ENCODE peak calls at places on chromosomes 6 and 20, in nine cellular contexts. W is iris pigment epithelial cell, G is body of pancreas, I is IMR-90, J is GM19239, Z is myocyte, Y is ACHN, F is fibroblast of the aortic adventitia, Q is vagina. A is an unnamed sample.
A peak's percentile ranks its signal among the peaks of the same experiment; 100 is the strongest.

GRCh38 chr6:158801655-158802294 is 17.4 kb downstream of the EZR start:
- DNase-seq in Q (no peak), J (no peak), Y (no peak), G (peak; percentile 79), W (no peak), Z (peak; percentile 95), F (no peak), I (no peak), A (peak; percentile 86)

GRCh38 chr20:1465470-1466210 is 1.0 kb downstream of the NSFL1C start:
- DNase-seq in J (no peak), F (peak; percentile 21), I (peak; percentile 5), G (no peak), Y (no peak), W (no peak), Q (peak; percentile 3), Z (no peak), A (no peak)

GRCh38 chr6:56571605-56572004 is 71.1 kb downstream of the DST start:
- DNase-seq in Q (no peak), I (no peak), G (no peak), W (no peak), J (no peak), F (no peak), Z (no peak), Y (no peak), A (no peak)

GRCh38 chr6:112592159-112592558 is 245.0 kb downstream of the RFPL4B start:
- DNase-seq in J (no peak), Q (no peak), I (peak; percentile 26), F (peak; percentile 42), G (no peak), Y (no peak), Z (no peak), W (no peak), A (no peak)

GRCh38 chr6:118371955-118372354 is 176.1 kb upstream of the PLN start:
- DNase-seq in W (no peak), J (no peak), Q (no peak), F (no peak), I (no peak), G (no peak), Z (peak; percentile 25), Y (no peak), A (peak; percentile 18)

GRCh38 chr6:71351190-71351589 is 62.6 kb downstream of the OGFRL1 start:
- DNase-seq in Z (no peak), F (no peak), I (no peak), Y (no peak), J (no peak), Q (no peak), W (no peak), G (no peak), A (no peak)

GRCh38 chr6:154154389-154154967 is 115.4 kb downstream of the OPRM1 start:
- DNase-seq in W (peak; percentile 67), Q (no peak), Y (peak; percentile 54), G (peak; percentile 73), Z (peak; percentile 67), I (peak; percentile 80), F (peak; percentile 87), J (no peak), A (peak; percentile 52)

GRCh38 chr6:119201486-119201885 is 123.0 kb upstream of the FAM184A start:
- DNase-seq in Z (no peak), I (no peak), W (no peak), F (no peak), Q (no peak), J (no peak), Y (no peak), G (no peak), A (no peak)

GRCh38 chr6:21595265-21595950 is 1.9 kb downstream of the SOX4 start:
- DNase-seq in F (peak; percentile 32), J (no peak), I (no peak), G (peak; percentile 69), Z (peak; percentile 22), Q (no peak), Y (peak; percentile 19), W (peak; percentile 37), A (peak; percentile 20)

GRCh38 chr6:162443101-162443500 is 284.5 kb downstream of the PRKN start:
- DNase-seq in I (no peak), W (peak; percentile 0), Q (no peak), Y (peak; percentile 9), F (no peak), Z (no peak), J (no peak), G (peak; percentile 88), A (no peak)

GRCh38 chr6:75204959-75205775 is 686 bp downstream of the COL12A1 start:
- DNase-seq in W (peak; percentile 87), G (no peak), Y (peak; percentile 72), Z (peak; percentile 65), I (peak; percentile 82), F (peak; percentile 85), J (no peak), Q (no peak), A (peak; percentile 58)

GRCh38 chr6:47111685-47112084 is 69.6 kb upstream of the ADGRF1 start:
- DNase-seq in I (peak; percentile 60), Z (no peak), Y (peak; percentile 20), W (peak; percentile 68), F (no peak), J (no peak), G (no peak), Q (no peak), A (peak; percentile 28)

GRCh38 chr20:49750611-49751396 is 37.1 kb upstream of the B4GALT5 start:
- DNase-seq in W (no peak), F (no peak), Y (no peak), G (peak; percentile 7), I (no peak), Z (peak; percentile 79), Q (no peak), J (peak; percentile 61), A (no peak)

GRCh38 chr6:9516207-9516606 is 898.7 kb downstream of the TFAP2A start:
- DNase-seq in Y (peak; percentile 90), Q (no peak), J (no peak), F (peak; percentile 72), Z (peak; percentile 94), W (peak; percentile 80), I (peak; percentile 83), G (no peak), A (peak; percentile 91)

GRCh38 chr6:160960067-160960466 is 31.5 kb upstream of the MAP3K4 start:
- DNase-seq in Z (no peak), W (no peak), G (no peak), I (no peak), Q (no peak), F (no peak), J (no peak), Y (no peak), A (no peak)

GRCh38 chr20:36676701-36677421 is 30.9 kb upstream of the SLA2 start:
- DNase-seq in W (no peak), F (no peak), I (no peak), J (no peak), Y (peak; percentile 2), Z (no peak), Q (no peak), G (no peak), A (no peak)

GRCh38 chr20:5848711-5849505 is 98.7 kb downstream of the SHLD1 start:
- DNase-seq in Y (peak; percentile 36), Z (peak; percentile 94), Q (no peak), G (no peak), W (peak; percentile 67), F (peak; percentile 66), J (no peak), I (peak; percentile 75), A (peak; percentile 92)

GRCh38 chr6:129184808-129185366 is 301.9 kb downstream of the LAMA2 start:
- DNase-seq in Q (no peak), Y (no peak), W (peak; percentile 18), I (peak; percentile 50), F (peak; percentile 20), Z (peak; percentile 53), G (no peak), J (no peak), A (peak; percentile 54)

GRCh38 chr6:137827977-137828815 is 38.9 kb upstream of the TNFAIP3 start:
- DNase-seq in W (no peak), F (no peak), Y (no peak), Q (no peak), J (no peak), I (no peak), Z (no peak), G (no peak), A (no peak)

GRCh38 chr6:151141685-151142084 is 98.1 kb upstream of the AKAP12 start:
- DNase-seq in W (peak; percentile 78), F (no peak), G (no peak), J (no peak), Q (no peak), Z (peak; percentile 35), Y (no peak), I (no peak), A (peak; percentile 13)

GRCh38 chr20:57440678-57441509 is 49.7 kb downstream of the RBM38 start:
- DNase-seq in Y (no peak), J (no peak), I (peak; percentile 66), F (peak; percentile 73), G (peak; percentile 88), Z (peak; percentile 95), Q (no peak), W (peak; percentile 10), A (peak; percentile 78)

GRCh38 chr6:91580635-91581034 is 993.8 kb upstream of the MAP3K7 start:
- DNase-seq in Y (no peak), W (no peak), G (no peak), Z (no peak), Q (no peak), F (no peak), J (no peak), I (peak; percentile 46), A (no peak)

GRCh38 chr6:123658848-123659247 is 22.1 kb upstream of the TRDN start:
- DNase-seq in Y (no peak), J (no peak), F (no peak), I (no peak), G (no peak), Q (no peak), W (no peak), Z (no peak), A (no peak)